ENCODE peak calls at places on chromosomes 2 and 18, in four cellular contexts. One of them, this sample, is unnamed.

GRCh38 chr2:197760293-197760657 is 24.8 kb downstream of the BOLL start:
- DNase-seq in A549: no peak
- DNase-seq in AG04449: no peak
- DNase-seq in astrocyte of the spinal cord: no peak
- DNase-seq in this sample: no peak

GRCh38 chr2:144358979-144359541 is 160.9 kb downstream of the ZEB2 start:
- DNase-seq in A549: no peak
- DNase-seq in AG04449: no peak
- DNase-seq in astrocyte of the spinal cord: peak; percentile 64
- DNase-seq in this sample: no peak

GRCh38 chr18:67733094-67733493 is 216.6 kb upstream of the DSEL start:
- DNase-seq in A549: no peak
- DNase-seq in AG04449: no peak
- DNase-seq in astrocyte of the spinal cord: peak; percentile 68
- DNase-seq in this sample: no peak

GRCh38 chr2:227285741-227286140 is 39.3 kb upstream of the MFF start:
- DNase-seq in A549: no peak
- DNase-seq in AG04449: no peak
- DNase-seq in astrocyte of the spinal cord: no peak
- DNase-seq in this sample: no peak

GRCh38 chr2:233816771-233817170 is 37.6 kb downstream of the HJURP start:
- DNase-seq in A549: no peak
- DNase-seq in AG04449: no peak
- DNase-seq in astrocyte of the spinal cord: no peak
- DNase-seq in this sample: peak; percentile 43

GRCh38 chr18:37400832-37401231 is 164.8 kb downstream of the CELF4 start:
- DNase-seq in A549: no peak
- DNase-seq in AG04449: no peak
- DNase-seq in astrocyte of the spinal cord: no peak
- DNase-seq in this sample: no peak

GRCh38 chr2:8452979-8453903 is 228.6 kb upstream of the ID2 start:
- DNase-seq in A549: no peak
- DNase-seq in AG04449: no peak
- DNase-seq in astrocyte of the spinal cord: peak; percentile 33
- DNase-seq in this sample: no peak

GRCh38 chr2:129070663-129071062 is 752.0 kb upstream of the HS6ST1 start:
- DNase-seq in A549: no peak
- DNase-seq in AG04449: no peak
- DNase-seq in astrocyte of the spinal cord: no peak
- DNase-seq in this sample: no peak

GRCh38 chr2:218264773-218265601 is 4.2 kb downstream of the GPBAR1 start:
- DNase-seq in A549: no peak
- DNase-seq in AG04449: no peak
- DNase-seq in astrocyte of the spinal cord: no peak
- DNase-seq in this sample: no peak

GRCh38 chr2:169656164-169656563 is 38.0 kb downstream of the CFAP210 start:
- DNase-seq in A549: no peak
- DNase-seq in AG04449: no peak
- DNase-seq in astrocyte of the spinal cord: no peak
- DNase-seq in this sample: no peak

DNA sequence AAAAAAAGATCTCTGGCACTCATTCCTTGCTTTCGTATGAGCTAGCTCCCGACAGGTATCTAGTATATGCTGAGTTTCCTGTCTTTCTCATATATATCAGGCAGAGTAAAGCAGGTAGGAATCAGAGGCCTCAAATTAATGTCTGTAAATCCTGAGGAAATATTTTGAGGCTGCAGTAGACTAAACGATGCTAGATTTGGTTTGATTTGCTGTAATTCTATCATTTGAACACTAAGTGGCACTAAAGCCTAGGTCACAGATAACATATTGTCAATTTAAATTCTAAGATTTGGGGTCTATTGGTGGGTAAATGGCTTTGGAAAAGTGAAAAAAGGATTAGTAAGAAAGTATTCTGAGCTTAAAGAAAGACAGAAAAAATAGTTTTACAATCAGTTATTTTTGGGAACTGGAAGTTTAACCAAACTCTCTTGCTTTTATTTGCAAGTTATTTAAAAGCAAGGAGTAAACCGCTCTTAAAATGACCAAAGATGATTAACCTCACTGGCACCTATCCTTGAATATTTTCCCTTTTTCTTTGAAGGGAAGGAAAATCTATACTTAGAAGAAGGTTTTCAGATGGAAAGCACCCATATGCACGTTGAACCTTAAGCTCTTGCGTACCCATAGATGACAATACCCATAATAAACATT is 37.6 kb upstream of the SLC4A10 start:
- DNase-seq in A549: peak; percentile 7
- DNase-seq in AG04449: no peak
- DNase-seq in astrocyte of the spinal cord: peak; percentile 38
- DNase-seq in this sample: no peak
- TF ChIP-seq CTCF in A549: peak; percentile 76
- TF ChIP-seq CTCF in AG04449: peak; percentile 41
- TF ChIP-seq CTCF in astrocyte of the spinal cord: peak; percentile 54
- TF ChIP-seq CTCF in this sample: no peak

DNA sequence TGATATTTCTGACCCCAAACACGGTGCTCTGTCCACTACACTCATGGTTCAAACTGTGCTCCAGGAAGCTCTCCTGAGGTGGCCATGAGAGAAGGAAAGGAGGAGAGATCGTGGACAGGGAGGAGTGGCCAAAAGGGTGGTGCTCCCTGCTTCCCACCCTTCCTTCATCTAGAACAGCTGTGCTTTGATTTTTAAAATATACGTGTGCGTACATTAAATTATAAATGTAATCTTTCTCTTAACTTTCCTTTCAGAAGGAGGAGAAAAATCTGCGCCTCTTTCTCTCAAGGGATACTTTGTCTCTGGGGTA is 8.2 kb upstream of the CHRNA1 start:
- DNase-seq in A549: no peak
- DNase-seq in AG04449: no peak
- DNase-seq in astrocyte of the spinal cord: no peak
- DNase-seq in this sample: no peak
- H3K4me3 ChIP-seq in A549: no peak overlapping the region
- H3K4me3 ChIP-seq in AG04449: no peak overlapping the region
- H3K4me3 ChIP-seq in astrocyte of the spinal cord: no peak overlapping the region
- H3K4me3 ChIP-seq in this sample: no peak overlapping the region

GRCh38 chr2:75640621-75641121 is 5.9 kb upstream of the MRPL19 start:
- DNase-seq in A549: peak; percentile 60
- DNase-seq in AG04449: no peak
- DNase-seq in astrocyte of the spinal cord: peak; percentile 68
- DNase-seq in this sample: peak; percentile 88
- TF ChIP-seq CTCF in A549: peak; percentile 98
- TF ChIP-seq CTCF in AG04449: peak; percentile 97
- TF ChIP-seq CTCF in astrocyte of the spinal cord: peak; percentile 100
- TF ChIP-seq CTCF in this sample: no peak

GRCh38 chr2:55922488-55922887 is 1.1 kb downstream of the EFEMP1 start:
- DNase-seq in A549: no peak
- DNase-seq in AG04449: no peak
- DNase-seq in astrocyte of the spinal cord: peak; percentile 50
- DNase-seq in this sample: no peak
- H3K4me3 ChIP-seq in A549: peak overlapping the region; percentile 78
- H3K4me3 ChIP-seq in AG04449: peak overlapping the region; percentile 67
- H3K4me3 ChIP-seq in astrocyte of the spinal cord: peak overlapping the region; percentile 73
- H3K4me3 ChIP-seq in this sample: no peak overlapping the region

GRCh38 chr2:85354286-85355072 is at the start of the genes ELMOD3 and RETSAT:
- DNase-seq in A549: peak; percentile 98
- DNase-seq in AG04449: peak; percentile 97
- DNase-seq in astrocyte of the spinal cord: peak; percentile 99
- DNase-seq in this sample: peak; percentile 99
- TF ChIP-seq CTCF in A549: no peak
- TF ChIP-seq CTCF in AG04449: no peak
- TF ChIP-seq CTCF in astrocyte of the spinal cord: no peak
- TF ChIP-seq CTCF in this sample: no peak

GRCh38 chr18:70249118-70249517 is 39.7 kb upstream of the SOCS6 start:
- DNase-seq in A549: no peak
- DNase-seq in AG04449: no peak
- DNase-seq in astrocyte of the spinal cord: peak; percentile 18
- DNase-seq in this sample: no peak

GRCh38 chr18:70245941-70246537 is 40.6 kb upstream of the RTTN start:
- DNase-seq in A549: no peak
- DNase-seq in AG04449: no peak
- DNase-seq in astrocyte of the spinal cord: no peak
- DNase-seq in this sample: no peak

GRCh38 chr18:70243131-70243530 is 37.6 kb upstream of the RTTN start:
- DNase-seq in A549: peak; percentile 41
- DNase-seq in AG04449: no peak
- DNase-seq in astrocyte of the spinal cord: peak; percentile 14
- DNase-seq in this sample: no peak

GRCh38 chr18:70243545-70243944 is 38.1 kb upstream of the RTTN start:
- DNase-seq in A549: no peak
- DNase-seq in AG04449: no peak
- DNase-seq in astrocyte of the spinal cord: no peak
- DNase-seq in this sample: no peak
- H3K4me3 ChIP-seq in A549: peak overlapping the region; percentile 44
- H3K4me3 ChIP-seq in AG04449: no peak overlapping the region
- H3K4me3 ChIP-seq in astrocyte of the spinal cord: no peak overlapping the region
- H3K4me3 ChIP-seq in this sample: no peak overlapping the region

DNA sequence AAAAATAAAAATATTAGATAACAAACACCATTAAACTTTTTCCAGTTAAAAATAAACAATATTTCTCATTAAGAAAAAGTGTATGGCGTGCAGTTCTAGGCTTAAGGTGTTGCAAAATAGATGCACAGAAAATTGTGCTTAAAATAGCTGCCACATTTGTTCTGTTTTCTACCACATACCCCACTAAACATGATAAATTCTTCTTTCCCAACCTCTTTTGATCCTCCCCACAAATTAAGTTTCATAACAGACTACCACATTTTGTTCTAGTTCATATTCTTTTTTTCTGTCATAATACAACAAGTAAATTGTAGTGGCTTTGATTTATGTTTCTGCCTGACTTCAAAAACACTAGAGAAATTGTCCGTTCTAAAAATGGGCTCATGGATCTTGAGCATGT is 64.5 kb downstream of the ARHGAP28 start:
- DNase-seq in A549: no peak
- DNase-seq in AG04449: no peak
- DNase-seq in astrocyte of the spinal cord: no peak
- DNase-seq in this sample: no peak
- TF ChIP-seq CTCF in A549: no peak
- TF ChIP-seq CTCF in AG04449: no peak
- TF ChIP-seq CTCF in astrocyte of the spinal cord: no peak
- TF ChIP-seq CTCF in this sample: no peak

DNA sequence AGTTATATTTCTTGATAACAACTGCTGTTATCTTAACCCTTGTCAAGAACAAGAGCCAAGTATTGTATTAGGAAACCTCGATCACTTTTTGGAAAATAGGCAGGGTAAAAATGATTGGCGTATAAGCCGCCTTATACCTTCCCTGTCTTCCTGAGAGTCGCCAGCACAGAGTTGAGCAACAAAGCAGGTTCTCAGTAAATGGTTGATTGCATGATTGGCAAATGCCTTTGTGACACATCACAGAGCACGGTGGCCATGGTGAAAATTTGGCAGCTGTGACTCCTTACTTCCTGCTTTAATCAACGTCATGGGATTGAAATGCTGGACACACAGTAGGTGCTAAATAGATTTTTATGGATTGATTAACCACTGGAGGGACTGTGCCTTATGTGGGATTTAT is 3.9 kb upstream of the KLHL29 start:
- DNase-seq in A549: peak; percentile 49
- DNase-seq in AG04449: no peak
- DNase-seq in astrocyte of the spinal cord: peak; percentile 52
- DNase-seq in this sample: peak; percentile 79
- H3K4me3 ChIP-seq in A549: no peak overlapping the region
- H3K4me3 ChIP-seq in AG04449: no peak overlapping the region
- H3K4me3 ChIP-seq in astrocyte of the spinal cord: no peak overlapping the region
- H3K4me3 ChIP-seq in this sample: no peak overlapping the region

DNA sequence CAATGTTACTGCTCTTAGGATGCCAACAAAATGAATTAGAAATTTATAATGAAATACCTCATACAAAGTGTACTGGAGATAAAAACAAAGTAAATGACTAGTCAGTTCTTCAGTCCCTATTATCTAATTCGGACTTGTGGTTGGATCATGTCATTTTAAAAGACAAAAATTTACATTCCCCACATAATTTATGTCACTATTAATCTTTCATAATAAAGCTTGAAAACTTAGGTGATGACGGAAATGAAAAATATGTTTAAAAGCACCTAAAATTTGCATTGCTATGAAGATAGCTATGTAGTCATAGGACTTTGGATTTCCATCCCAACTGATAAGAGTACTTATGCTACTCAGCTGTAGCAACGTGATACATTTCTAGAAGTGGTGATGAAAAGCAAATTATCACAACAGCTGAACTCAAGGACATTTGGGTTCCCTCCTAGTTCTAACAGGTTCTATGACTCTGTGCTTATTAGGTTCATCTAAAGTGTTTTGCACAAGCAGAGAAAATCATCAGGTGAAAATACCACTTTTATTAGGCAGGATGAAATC is 58.4 kb downstream of the LRPPRC start:
- DNase-seq in A549: no peak
- DNase-seq in AG04449: no peak
- DNase-seq in astrocyte of the spinal cord: no peak
- DNase-seq in this sample: no peak
- TF ChIP-seq CTCF in A549: no peak
- TF ChIP-seq CTCF in AG04449: no peak
- TF ChIP-seq CTCF in astrocyte of the spinal cord: no peak
- TF ChIP-seq CTCF in this sample: no peak

This sample was measured in lower leg skin.